ENCODE peak calls at places on chromosome 22, in six cellular contexts. I, O, U, M, Z and V are unnamed samples.

GRCh38 chr22:46588279-46589140 is 31.7 kb upstream of the GRAMD4 start:
- DNase-seq in I (no peak), O (no peak), U (peak; percentile 64), M (peak; percentile 72), Z (no peak), V (no peak)

GRCh38 chr22:19503367-19503766 is 20.8 kb downstream of the CLDN5 start:
- DNase-seq in I (no peak), O (no peak), U (no peak), M (no peak), Z (no peak), V (no peak)

GRCh38 chr22:37808294-37808657 is 542 bp downstream of the GCAT start:
- DNase-seq in I (peak; percentile 62), O (no peak), U (no peak), M (no peak), Z (no peak), V (no peak)

GRCh38 chr22:33105501-33105911 is 47.3 kb upstream of the SYN3 start:
- DNase-seq in I (peak; percentile 28), O (no peak), U (no peak), M (no peak), Z (peak; percentile 17), V (peak; percentile 74)

GRCh38 chr22:32920032-32920628 is 118.6 kb downstream of the TIMP3 start:
- DNase-seq in I (peak; percentile 33), O (peak; percentile 73), U (peak; percentile 60), M (no peak), Z (peak; percentile 96), V (no peak)

GRCh38 chr22:17862646-17863181 is 88.4 kb upstream of the BID start:
- DNase-seq in I (no peak), O (no peak), U (no peak), M (no peak), Z (no peak), V (no peak)

GRCh38 chr22:28759861-28760560 is 12.5 kb upstream of the CCDC117 start:
- DNase-seq in I (peak; percentile 18), O (no peak), U (no peak), M (no peak), Z (no peak), V (no peak)

GRCh38 chr22:24433868-24434471 is 6.6 kb downstream of the ADORA2A start:
- DNase-seq in I (peak; percentile 73), O (no peak), U (no peak), M (peak; percentile 55), Z (no peak), V (no peak)

GRCh38 chr22:37661160-37661924 is 2.8 kb downstream of the PDXP start:
- DNase-seq in I (peak; percentile 82), O (no peak), U (no peak), M (no peak), Z (peak; percentile 62), V (no peak)

GRCh38 chr22:19876941-19877625 is 22.4 kb upstream of the GNB1L start:
- DNase-seq in I (no peak), O (peak; percentile 71), U (no peak), M (peak; percentile 60), Z (no peak), V (peak; percentile 56)

GRCh38 chr22:38218661-38219331 is 17.0 kb downstream of the MAFF start:
- DNase-seq in I (peak; percentile 97), O (peak; percentile 92), U (peak; percentile 84), M (peak; percentile 91), Z (peak; percentile 95), V (peak; percentile 92)

GRCh38 chr22:26585104-26585790 is 4.7 kb downstream of the TPST2 start:
- DNase-seq in I (peak; percentile 79), O (peak; percentile 79), U (peak; percentile 66), M (peak; percentile 81), Z (peak; percentile 82), V (peak; percentile 86)

GRCh38 chr22:43988116-43988817 is 33.0 kb downstream of the SAMM50 start:
- DNase-seq in I (no peak), O (no peak), U (no peak), M (peak; percentile 1), Z (no peak), V (no peak)

GRCh38 chr22:24006207-24006913 is 1.1 kb upstream of the GSTT4 start:
- DNase-seq in I (no peak), O (no peak), U (no peak), M (no peak), Z (no peak), V (no peak)

GRCh38 chr22:23497016-23497885 is 82.8 kb downstream of the IGLL1 start:
- DNase-seq in I (no peak), O (no peak), U (no peak), M (peak; percentile 34), Z (no peak), V (no peak)

GRCh38 chr22:17117400-17117799 is 3.8 kb downstream of the TMEM121B start:
- DNase-seq in I (no peak), O (no peak), U (no peak), M (no peak), Z (no peak), V (peak; percentile 14)

GRCh38 chr22:19038728-19039447 is 83.3 kb downstream of the DGCR2 start:
- DNase-seq in I (no peak), O (no peak), U (no peak), M (peak; percentile 61), Z (no peak), V (peak; percentile 53)

GRCh38 chr22:24424001-24424900 is 3.1 kb upstream of the ADORA2A start:
- DNase-seq in I (no peak), O (no peak), U (no peak), M (no peak), Z (no peak), V (no peak)

DNA sequence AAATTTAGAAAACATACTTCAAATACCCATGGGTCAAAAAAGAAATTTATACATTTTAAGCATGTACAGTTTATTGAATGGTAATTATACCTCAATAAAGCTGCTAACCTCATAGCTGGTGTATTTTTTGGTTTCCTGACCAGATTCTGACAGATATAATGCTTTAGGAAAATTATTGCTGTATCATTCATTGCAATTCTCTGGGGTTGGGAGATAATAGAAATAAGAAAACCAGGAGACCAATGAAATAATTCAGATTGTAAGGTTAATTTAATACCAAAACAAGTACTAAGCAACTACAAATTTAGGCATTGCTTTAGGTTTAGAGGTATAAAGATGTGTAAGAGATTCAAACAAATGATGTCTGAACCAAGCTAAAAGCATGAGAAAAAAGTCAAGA is 120.1 kb downstream of the ENTHD1 start:
- DNase-seq in I (no peak), O (no peak), U (no peak), M (no peak), Z (no peak), V (no peak)
- H3K27ac ChIP-seq in I (no peak overlapping the region), O (no peak overlapping the region), U (no peak overlapping the region), M (no peak overlapping the region), Z (no peak overlapping the region), V (no peak overlapping the region)

GRCh38 chr22:29907753-29908515 is 25.0 kb downstream of the MTMR3 start:
- DNase-seq in I (peak; percentile 99), O (no peak), U (peak; percentile 76), M (peak; percentile 76), Z (peak; percentile 93), V (peak; percentile 76)
- TF ChIP-seq CTCF in I (no peak), O (no peak), U (no peak), M (no peak), Z (no peak), V (no peak)

GRCh38 chr22:49480896-49481650 is 346.6 kb downstream of the BRD1 start:
- DNase-seq in I (no peak), O (peak; percentile 14), U (no peak), M (no peak), Z (no peak), V (no peak)
- H3K4me3 ChIP-seq in I (no peak overlapping the region), O (peak overlapping the region; percentile 36), U (no peak overlapping the region), M (no peak overlapping the region), Z (no peak overlapping the region), V (no peak overlapping the region)

DNA sequence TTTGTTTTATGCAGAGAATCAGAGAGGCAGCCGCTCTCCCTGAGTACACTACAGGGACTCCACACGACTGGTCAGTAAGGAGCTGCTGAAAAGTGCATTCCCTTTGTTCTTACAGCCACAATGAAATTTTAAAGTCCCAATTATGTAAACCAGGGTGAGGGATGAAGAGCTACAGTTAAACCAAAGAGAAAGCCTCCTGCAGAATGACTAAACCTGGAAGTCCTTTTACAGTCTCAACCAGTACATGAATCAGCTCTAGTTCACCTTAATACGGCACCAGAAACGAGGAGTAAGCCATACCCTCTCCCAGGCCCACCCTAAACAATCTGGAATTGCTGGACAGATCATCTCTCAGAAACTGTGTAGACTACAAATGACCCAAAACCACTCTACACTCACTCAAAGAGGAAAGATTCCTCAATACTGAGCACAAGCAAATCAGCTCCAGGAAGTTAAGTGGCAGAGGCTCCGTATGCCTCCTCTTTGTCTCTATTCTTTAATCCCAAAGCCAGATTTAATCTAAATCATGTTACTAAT is 113.1 kb downstream of the RBFOX2 start:
- DNase-seq in I (peak; percentile 66), O (no peak), U (no peak), M (no peak), Z (no peak), V (no peak)
- H3K27ac ChIP-seq in I (peak overlapping the region; percentile 80), O (peak overlapping the region; percentile 83), U (peak overlapping the region; percentile 93), M (peak overlapping the region; percentile 81), Z (peak overlapping the region; percentile 99), V (peak overlapping the region; percentile 75)

DNA sequence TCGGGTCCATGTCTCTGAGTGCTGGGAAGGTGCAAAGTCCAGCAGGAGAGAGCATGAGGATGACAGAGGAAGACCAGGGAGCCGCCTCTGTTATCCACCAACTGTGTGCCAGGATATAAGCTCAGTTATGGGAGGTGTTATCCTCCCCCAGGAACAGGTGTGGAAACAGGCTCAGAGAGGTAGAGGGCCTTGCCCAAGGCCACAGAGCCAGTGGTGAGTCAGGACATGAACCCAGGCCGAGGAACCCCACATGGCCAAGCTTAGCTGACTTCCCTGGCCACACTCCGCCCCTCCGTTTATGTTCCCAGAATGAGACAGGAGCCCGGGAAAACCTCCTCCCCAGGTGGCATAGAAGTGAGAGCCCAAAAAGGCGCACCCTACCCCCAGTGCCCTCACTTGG is 50.3 kb downstream of the ISX start:
- DNase-seq in I (no peak), O (no peak), U (no peak), M (no peak), Z (no peak), V (no peak)
- TF ChIP-seq CTCF in I (no peak), O (no peak), U (no peak), M (no peak), Z (no peak), V (no peak)

GRCh38 chr22:45227645-45228400 is 12.9 kb downstream of the KIAA0930 start:
- DNase-seq in I (no peak), O (peak; percentile 71), U (no peak), M (no peak), Z (no peak), V (no peak)
- H3K4me3 ChIP-seq in I (no peak overlapping the region), O (no peak overlapping the region), U (no peak overlapping the region), M (no peak overlapping the region), Z (no peak overlapping the region), V (no peak overlapping the region)